ENCODE peak calls at places on chromosomes 11 and 22, in six cellular contexts. O is mesenchymal stem cell, E is neuronal stem cell, S is IMR-90, D is H1, Y is H9. X is an unnamed sample.

GRCh38 chr11:15113381-15113780 is 1.3 kb upstream of the INSC start:
- DNase-seq in O (no peak), E (no peak), S (no peak), D (no peak), Y (no peak), X (no peak)

GRCh38 chr11:106173291-106173690 is 95.8 kb downstream of the AASDHPPT start:
- DNase-seq in O (no peak), E (no peak), S (no peak), D (no peak), Y (no peak), X (peak)

GRCh38 chr11:43693731-43694130 is 13.2 kb downstream of the HSD17B12 start:
- DNase-seq in O (no peak), E (no peak), S (no peak), D (no peak), Y (no peak), X (no peak)

GRCh38 chr11:45332486-45332934 is 46.4 kb upstream of the SYT13 start:
- DNase-seq in O (peak), E (peak), S (peak), D (peak), Y (peak), X (no peak)

GRCh38 chr11:113162590-113162961 is 151.8 kb upstream of the TTC12 start:
- DNase-seq in O (no peak), E (no peak), S (no peak), D (no peak), Y (no peak), X (no peak)

GRCh38 chr11:134474070-134474860 is 62.2 kb upstream of the B3GAT1 start:
- DNase-seq in O (no peak), E (no peak), S (no peak), D (no peak), Y (peak), X (no peak)

GRCh38 chr11:7490054-7490453 is 4.7 kb downstream of the OLFML1 start:
- DNase-seq in O (peak), E (no peak), S (peak), D (no peak), Y (no peak), X (peak)

GRCh38 chr11:47725445-47726442 is 10.6 kb upstream of the AGBL2 start:
- DNase-seq in O (peak), E (no peak), S (no peak), D (no peak), Y (no peak), X (no peak)

GRCh38 chr11:32580967-32581366 is 2.7 kb upstream of the EIF3M start:
- DNase-seq in O (peak), E (no peak), S (peak), D (no peak), Y (no peak), X (no peak)

GRCh38 chr11:63873381-63873780 is 34.5 kb downstream of the MARK2 start:
- DNase-seq in O (no peak), E (no peak), S (no peak), D (no peak), Y (no peak), X (no peak)

GRCh38 chr11:47289856-47290255 is 19.9 kb downstream of the MADD start:
- DNase-seq in O (no peak), E (no peak), S (no peak), D (no peak), Y (no peak), X (no peak)

GRCh38 chr22:27489265-27489675 is 312.3 kb downstream of the MN1 start:
- DNase-seq in O (peak), E (no peak), S (peak), D (no peak), Y (no peak), X (no peak)

GRCh38 chr11:71372693-71373657 is 75.2 kb downstream of the DHCR7 start:
- DNase-seq in O (peak), E (no peak), S (peak), D (no peak), Y (no peak), X (peak)

GRCh38 chr22:40620464-40621046 is 16.0 kb downstream of the MRTFA start:
- DNase-seq in O (peak), E (no peak), S (peak), D (no peak), Y (no peak), X (peak)

GRCh38 chr11:128776088-128776433 is 82.2 kb downstream of the FLI1 start:
- DNase-seq in O (no peak), E (no peak), S (no peak), D (no peak), Y (no peak), X (no peak)

GRCh38 chr11:31106963-31107576 is 262.5 kb downstream of the DCDC1 start:
- DNase-seq in O (peak), E (peak), S (peak), D (peak), Y (peak), X (peak)

GRCh38 chr11:125382211-125382807 is 113.8 kb downstream of the FEZ1 start:
- DNase-seq in O (no peak), E (no peak), S (no peak), D (no peak), Y (no peak), X (no peak)

GRCh38 chr22:24466831-24467249 is 28.3 kb upstream of the UPB1 start:
- DNase-seq in O (peak), E (no peak), S (peak), D (no peak), Y (no peak), X (no peak)

GRCh38 chr22:24465566-24465965 is 29.6 kb upstream of the UPB1 start:
- DNase-seq in O (peak), E (no peak), S (peak), D (no peak), Y (no peak), X (peak)

GRCh38 chr22:24460418-24461089 is 33.2 kb downstream of the ADORA2A start:
- DNase-seq in O (peak), E (no peak), S (peak), D (no peak), Y (no peak), X (no peak)

GRCh38 chr22:24467340-24467739 is 27.8 kb upstream of the UPB1 start:
- DNase-seq in O (no peak), E (no peak), S (no peak), D (no peak), Y (no peak), X (no peak)

GRCh38 chr22:24465975-24466374 is 29.2 kb upstream of the UPB1 start:
- DNase-seq in O (no peak), E (no peak), S (no peak), D (no peak), Y (no peak), X (no peak)
- H2AK5ac ChIP-seq in O (no peak), E (no peak), S (peak), D (no peak), Y (no peak), X (no peak)

DNA sequence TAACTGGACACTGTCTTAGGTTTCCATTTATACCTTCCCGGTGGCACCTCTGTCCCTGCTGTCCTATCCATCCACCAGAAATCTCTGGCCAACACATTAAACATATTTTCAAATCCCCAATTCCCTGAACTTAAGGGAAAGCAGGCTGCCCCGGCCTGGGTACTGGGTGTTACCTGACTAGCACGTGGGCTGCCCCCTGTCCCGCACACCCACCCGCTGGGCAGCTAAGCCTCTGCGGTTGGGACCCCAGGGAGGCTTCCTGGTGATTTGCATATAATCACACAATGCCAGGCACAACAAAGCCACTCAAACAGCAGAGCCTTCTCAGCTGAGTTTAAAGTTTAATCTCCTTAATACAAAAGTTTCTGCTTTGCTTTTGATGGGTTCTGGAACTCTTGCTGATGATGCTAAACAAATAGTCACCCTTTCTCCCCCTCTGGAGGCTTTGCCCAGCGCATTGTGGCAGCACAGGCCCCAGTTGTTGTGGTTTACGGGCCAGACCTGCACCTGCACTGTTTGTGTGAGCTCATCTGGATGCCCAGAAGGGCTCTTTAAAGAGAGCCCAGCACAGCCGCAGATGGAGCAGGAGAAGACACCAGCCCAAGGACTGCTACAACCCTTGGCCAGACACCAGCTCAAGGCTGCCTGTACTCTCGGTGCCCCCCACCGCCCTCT is 59.9 kb upstream of the POU2AF1 start:
- DNase-seq in O (no peak), E (no peak), S (no peak), D (no peak), Y (no peak), X (no peak)
- H2AFZ ChIP-seq in O (no peak), E (no peak), S (no peak), D (no peak), Y (no peak), X (no peak)

DNA sequence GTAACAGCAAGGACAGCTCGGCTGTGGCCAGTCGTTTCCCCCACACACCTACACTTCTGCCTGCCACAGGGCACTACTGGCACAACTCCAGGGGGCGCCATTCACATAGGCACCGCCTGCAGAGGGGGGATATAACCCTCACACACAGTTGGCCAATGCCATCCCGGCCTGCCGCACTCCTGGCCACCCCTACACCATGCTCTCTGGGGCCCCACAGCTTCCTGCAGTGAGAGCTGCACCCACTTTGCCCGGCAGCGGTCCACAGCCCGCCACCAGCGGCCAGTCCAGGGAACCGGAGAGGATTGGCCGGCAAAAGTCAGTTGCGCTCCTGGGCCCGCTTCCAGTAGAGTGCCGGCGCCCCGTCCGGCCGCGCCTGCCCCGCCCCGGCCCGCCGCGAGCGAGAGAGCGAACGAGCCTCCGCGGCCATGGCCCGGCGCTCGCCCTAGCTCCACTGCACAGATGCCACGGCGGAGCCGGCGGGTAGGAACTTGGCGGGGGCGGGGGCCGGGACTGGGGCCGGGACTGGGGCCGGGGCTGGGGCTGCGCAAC is 25.6 kb upstream of the SUSD2 start:
- DNase-seq in O (peak), E (peak), S (peak), D (peak), Y (peak), X (peak)
- H3K18ac ChIP-seq in O (peak), E (peak), S (peak), D (no peak), Y (no peak), X (no peak)

GRCh38 chr22:46295277-46295971 is 1.2 kb upstream of the GTSE1 start:
- DNase-seq in O (no peak), E (no peak), S (no peak), D (no peak), Y (no peak), X (no peak)

GRCh38 chr22:46297151-46297819 is 615 bp downstream of the GTSE1 start:
- DNase-seq in O (peak), E (no peak), S (peak), D (no peak), Y (no peak), X (peak)

GRCh38 chr22:46299101-46299500 is 2.4 kb downstream of the GTSE1 start:
- DNase-seq in O (no peak), E (no peak), S (no peak), D (no peak), Y (no peak), X (no peak)

GRCh38 chr22:46294784-46295183 is 1.9 kb upstream of the GTSE1 start:
- DNase-seq in O (no peak), E (no peak), S (no peak), D (no peak), Y (no peak), X (no peak)

GRCh38 chr22:46296257-46297150 is at the start of gene GTSE1:
- DNase-seq in O (peak), E (peak), S (peak), D (peak), Y (peak), X (peak)
- H2AK5ac ChIP-seq in O (peak), E (no peak), S (peak), D (no peak), Y (no peak), X (peak)

X was measured in trophoblast cell.